ENCODE peak calls at places on chromosomes 5 and 9, in four cellular contexts. S is A673, H is fibroblast of lung, L is foreskin fibroblast. T is an unnamed sample.

GRCh38 chr9:841371-842209 is at the start of gene DMRT1:
- DNase-seq in S (no peak), H (no peak), L (no peak), T (no peak)

GRCh38 chr9:88025411-88026132 is 51.2 kb upstream of the CDK20 start:
- DNase-seq in S (no peak), H (no peak), L (no peak), T (no peak)

GRCh38 chr9:15572200-15572599 is 19.4 kb downstream of the CCDC171 start:
- DNase-seq in S (no peak), H (peak), L (peak), T (no peak)

GRCh38 chr5:28344803-28345433 is 1306.5 kb upstream of the CDH9 start:
- DNase-seq in S (peak), H (peak), L (no peak), T (peak)

GRCh38 chr5:161847447-161847846 is 473 bp upstream of the GABRA1 start:
- DNase-seq in S (no peak), H (no peak), L (no peak), T (no peak)

GRCh38 chr5:20340123-20340522 is 352.1 kb upstream of the CDH18 start:
- DNase-seq in S (no peak), H (no peak), L (no peak), T (no peak)

GRCh38 chr9:2884308-2884707 is 40.4 kb upstream of the PUM3 start:
- DNase-seq in S (no peak), H (no peak), L (no peak), T (no peak)

GRCh38 chr5:9283021-9283420 is 262.9 kb downstream of the SEMA5A start:
- DNase-seq in S (no peak), H (no peak), L (peak), T (no peak)

GRCh38 chr5:84564311-84564710 is 179.6 kb upstream of the EDIL3 start:
- DNase-seq in S (no peak), H (peak), L (peak), T (no peak)

DNA sequence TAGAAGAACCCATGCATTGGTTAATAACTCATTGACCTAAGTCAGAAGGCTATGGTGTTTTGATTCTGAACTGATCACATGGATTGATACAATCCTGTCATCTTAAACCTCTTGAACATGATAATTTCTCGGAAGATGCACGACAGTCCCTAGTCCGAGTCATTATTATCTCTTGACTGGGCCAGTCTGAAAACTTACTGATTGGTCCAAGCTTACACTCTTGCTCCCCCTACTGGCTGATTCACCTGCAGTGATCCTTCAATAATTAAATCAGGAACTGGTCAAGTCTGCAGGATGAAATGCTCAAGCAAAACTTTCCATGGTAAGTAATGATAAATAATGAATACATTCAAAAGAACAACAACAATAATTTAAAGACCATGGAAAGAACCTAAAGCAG is 79.5 kb downstream of the BRINP1 start:
- DNase-seq in S (peak), H (peak), L (peak), T (peak)
- TF ChIP-seq CTCF in S (peak), H (peak), L (peak), T (peak)

DNA sequence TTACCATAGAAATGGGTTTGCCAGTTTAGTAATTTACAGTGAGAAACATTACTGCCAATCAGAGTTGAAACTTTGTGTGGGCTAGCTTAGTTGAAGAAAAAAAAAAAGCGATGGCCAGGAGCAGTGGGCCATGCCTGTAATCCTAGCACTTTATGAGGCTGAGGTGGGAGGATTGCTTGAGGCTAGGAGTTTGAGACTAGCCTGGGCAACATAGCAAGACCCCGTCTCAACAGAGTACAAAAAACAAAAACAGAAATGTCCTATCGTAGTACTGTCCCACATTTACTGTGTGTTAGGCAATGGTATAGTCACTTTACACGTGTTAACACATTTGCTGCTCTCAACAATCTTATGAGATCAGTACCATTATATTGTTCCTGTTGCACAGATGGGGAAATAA is 2.3 kb downstream of the OSTF1 start:
- DNase-seq in S (no peak), H (no peak), L (no peak), T (no peak)
- H3K4me3 ChIP-seq in S (no peak), H (no peak), L (no peak), T (no peak)

DNA sequence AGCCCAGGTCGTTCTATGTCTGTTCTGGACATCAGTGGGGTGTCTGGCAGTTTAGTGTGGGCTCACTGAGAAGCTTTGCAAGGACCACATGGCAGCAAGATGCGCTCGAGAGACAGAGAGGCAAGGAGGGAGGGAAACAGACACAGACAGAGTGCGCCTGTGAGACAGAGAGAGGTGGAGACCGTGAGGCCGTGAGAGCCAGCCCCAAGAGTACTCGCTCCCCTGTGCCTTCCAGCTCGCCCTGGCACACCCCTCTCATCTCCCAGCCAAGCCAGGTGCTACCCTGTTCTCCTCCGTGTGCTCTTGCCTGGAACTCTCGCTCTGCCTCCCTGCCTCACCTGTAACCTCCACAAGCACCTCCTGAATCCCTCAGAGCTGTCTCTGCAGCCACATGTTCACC is 106.8 kb downstream of the EHMT1 start:
- DNase-seq in S (no peak), H (no peak), L (no peak), T (no peak)
- TF ChIP-seq CTCF in S (no peak), H (no peak), L (no peak), T (no peak)

DNA sequence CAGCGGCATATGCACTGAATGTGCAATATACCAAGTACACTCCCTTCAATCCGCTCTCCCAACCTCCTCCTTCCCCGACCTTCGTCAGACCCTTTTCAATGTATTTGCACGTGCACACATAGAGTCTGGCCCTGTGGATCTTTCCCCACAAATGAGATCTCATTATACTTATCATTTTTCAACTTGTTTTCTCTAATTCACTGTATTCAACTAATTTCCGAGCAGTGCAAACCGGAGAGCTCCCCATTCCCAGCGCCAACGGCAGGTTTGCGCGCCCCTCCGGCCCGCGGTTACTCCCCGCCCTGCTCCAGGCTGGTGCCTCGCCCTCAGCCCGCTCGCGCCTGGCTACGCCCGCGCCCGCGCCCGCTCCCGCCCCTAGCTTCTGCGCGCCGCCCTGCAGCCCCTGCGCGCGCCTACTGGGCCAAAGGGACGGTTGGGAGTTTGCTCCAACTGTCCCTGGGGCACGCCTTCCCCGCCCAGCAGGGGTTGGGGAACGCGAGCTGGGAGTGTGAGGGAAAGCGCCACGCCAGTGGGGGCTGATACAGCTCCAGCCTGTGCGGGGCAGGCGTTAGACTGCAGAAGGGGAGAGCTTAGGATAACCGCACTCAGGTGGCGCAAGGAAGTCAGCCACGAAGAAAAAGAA is 3.3 kb upstream of the CDC20B start:
- DNase-seq in S (peak), H (no peak), L (peak), T (no peak)
- H3K4me3 ChIP-seq in S (peak), H (peak), L (peak), T (peak)

DNA sequence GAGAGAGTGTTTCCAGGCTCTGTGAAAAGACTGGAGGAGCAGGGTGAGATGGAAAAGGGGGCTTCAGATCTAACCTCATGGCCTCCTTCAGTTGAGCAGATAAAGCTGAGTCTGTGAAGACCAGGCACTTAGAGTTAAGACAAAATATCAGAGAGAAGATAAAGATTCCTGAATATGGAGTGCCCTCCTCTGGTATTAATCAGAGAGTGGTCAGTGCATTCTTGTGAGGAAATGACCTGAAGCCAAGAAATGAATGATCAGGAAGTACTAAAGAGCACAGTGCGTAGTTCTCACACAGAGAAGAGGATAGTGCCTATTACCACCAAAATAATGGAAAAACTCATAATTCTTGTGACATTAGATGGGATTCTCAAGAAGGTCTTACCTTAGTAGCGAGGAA is 1417.0 kb upstream of the ACO1 start:
- DNase-seq in S (peak), H (no peak), L (no peak), T (no peak)
- TF ChIP-seq CTCF in S (peak), H (no peak), L (no peak), T (no peak)

GRCh38 chr5:150167163-150167798 is 703 bp downstream of the CDX1 start:
- DNase-seq in S (no peak), H (no peak), L (no peak), T (no peak)
- H3K4me3 ChIP-seq in S (no peak), H (no peak), L (no peak), T (no peak)

GRCh38 chr5:36777105-36777757 is 99.3 kb upstream of the NIPBL start:
- DNase-seq in S (peak), H (peak), L (peak), T (peak)
- TF ChIP-seq CTCF in S (peak), H (peak), L (peak), T (peak)

GRCh38 chr9:125963932-125964331 is 216.8 kb downstream of the PBX3 start:
- DNase-seq in S (no peak), H (no peak), L (no peak), T (no peak)
- H3K4me3 ChIP-seq in S (no peak), H (no peak), L (no peak), T (no peak)

GRCh38 chr5:146020100-146020499 is 83.7 kb downstream of the SH3RF2 start:
- DNase-seq in S (no peak), H (no peak), L (no peak), T (no peak)

GRCh38 chr5:146018461-146019375 is 82.3 kb downstream of the SH3RF2 start:
- DNase-seq in S (no peak), H (peak), L (no peak), T (no peak)

GRCh38 chr5:146013761-146014160 is 77.4 kb downstream of the SH3RF2 start:
- DNase-seq in S (no peak), H (no peak), L (no peak), T (no peak)

GRCh38 chr5:146015001-146015400 is 78.6 kb downstream of the SH3RF2 start:
- DNase-seq in S (peak), H (no peak), L (no peak), T (no peak)

DNA sequence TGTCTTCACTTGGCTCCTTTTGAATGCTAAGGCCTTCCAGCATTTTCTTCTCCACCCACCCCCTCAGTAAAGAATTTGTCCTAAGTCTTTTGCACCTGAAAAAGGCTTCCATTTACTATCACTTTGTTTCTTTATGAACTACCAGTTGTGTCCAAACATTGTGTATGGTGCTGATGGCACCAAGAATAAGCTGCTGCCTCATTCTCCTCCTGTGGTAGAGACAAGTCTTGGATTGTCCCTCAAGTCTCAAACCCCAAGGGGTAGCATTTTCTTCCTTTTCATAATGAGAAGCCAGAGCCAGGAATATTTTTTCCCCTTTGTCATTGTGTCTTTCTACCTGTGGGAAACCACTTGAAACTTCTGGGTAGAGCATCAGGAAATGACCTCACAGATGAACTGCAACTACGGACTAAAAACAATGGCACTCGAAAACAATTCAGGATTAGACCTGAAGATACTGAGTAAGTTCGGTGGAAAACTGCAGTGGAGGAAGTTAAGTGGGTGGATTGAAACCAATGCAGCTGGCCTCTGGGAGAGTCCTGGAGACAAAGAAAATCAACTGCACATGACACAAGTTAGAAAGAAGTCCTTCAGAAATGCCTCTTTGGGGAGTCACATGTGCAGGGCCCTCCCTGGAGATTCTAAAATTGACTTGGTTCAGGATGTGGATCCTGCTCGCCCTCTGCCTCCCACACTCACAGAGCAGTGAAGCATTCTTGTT is 80.5 kb downstream of the SH3RF2 start:
- DNase-seq in S (peak), H (no peak), L (no peak), T (peak)
- TF ChIP-seq CTCF in S (no peak), H (no peak), L (no peak), T (no peak)

T was measured in cardiac fibroblast.